ENCODE peak calls at places on chromosome 20, in eight cellular contexts. Q is A549, J is IMR-90, L is tibial nerve, R is heart left ventricle, C is adrenal gland, F is transverse colon, I is Peyer's patch. H is an unnamed sample.

GRCh38 chr20:34299925-34300806 is 3.0 kb downstream of the AHCY start:
- DNase-seq in Q (no peak), J (peak; percentile 44), L (no peak), R (no peak), C (no peak), F (no peak), I (no peak), H (peak; percentile 87)

GRCh38 chr20:43839793-43840199 is 74.9 kb upstream of the TOX2 start:
- DNase-seq in Q (no peak), J (no peak), L (no peak), R (no peak), C (no peak), F (no peak), I (no peak), H (no peak)

GRCh38 chr20:4832469-4832868 is 110.8 kb downstream of the PRND start:
- DNase-seq in Q (no peak), J (no peak), L (no peak), R (no peak), C (no peak), F (no peak), I (no peak), H (no peak)

GRCh38 chr20:10492844-10493243 is 57.7 kb downstream of the SLX4IP start:
- DNase-seq in Q (no peak), J (no peak), L (no peak), R (no peak), C (no peak), F (no peak), I (no peak), H (no peak)

GRCh38 chr20:4108495-4109306 is 93.3 kb upstream of the RNF24 start:
- DNase-seq in Q (peak; percentile 91), J (peak; percentile 88), L (no peak), R (peak; percentile 62), C (peak; percentile 78), F (peak; percentile 63), I (peak; percentile 86), H (peak; percentile 91)

GRCh38 chr20:3082306-3082951 is 2.1 kb downstream of the AVP start:
- DNase-seq in Q (no peak), J (no peak), L (no peak), R (no peak), C (no peak), F (no peak), I (no peak), H (no peak)

GRCh38 chr20:59194023-59194935 is 30.7 kb downstream of the ZNF831 start:
- DNase-seq in Q (no peak), J (no peak), L (no peak), R (no peak), C (no peak), F (no peak), I (no peak), H (no peak)

GRCh38 chr20:1813101-1813529 is 82.1 kb upstream of the SIRPA start:
- DNase-seq in Q (peak; percentile 73), J (peak; percentile 97), L (peak; percentile 32), R (peak; percentile 77), C (peak; percentile 88), F (peak; percentile 35), I (peak; percentile 65), H (peak; percentile 78)

GRCh38 chr20:49985617-49986016 is 2.8 kb downstream of the SNAI1 start:
- DNase-seq in Q (no peak), J (no peak), L (no peak), R (no peak), C (no peak), F (no peak), I (no peak), H (no peak)

GRCh38 chr20:22768266-22768665 is 183.9 kb upstream of the FOXA2 start:
- DNase-seq in Q (no peak), J (no peak), L (no peak), R (no peak), C (no peak), F (no peak), I (no peak), H (no peak)

GRCh38 chr20:22768779-22769178 is 184.4 kb upstream of the FOXA2 start:
- DNase-seq in Q (no peak), J (no peak), L (no peak), R (no peak), C (no peak), F (no peak), I (no peak), H (no peak)

GRCh38 chr20:22757424-22758189 is 173.2 kb upstream of the FOXA2 start:
- DNase-seq in Q (no peak), J (no peak), L (no peak), R (no peak), C (no peak), F (no peak), I (no peak), H (no peak)

GRCh38 chr20:22762576-22763256 is 178.3 kb upstream of the FOXA2 start:
- DNase-seq in Q (no peak), J (no peak), L (no peak), R (no peak), C (no peak), F (no peak), I (no peak), H (no peak)

DNA sequence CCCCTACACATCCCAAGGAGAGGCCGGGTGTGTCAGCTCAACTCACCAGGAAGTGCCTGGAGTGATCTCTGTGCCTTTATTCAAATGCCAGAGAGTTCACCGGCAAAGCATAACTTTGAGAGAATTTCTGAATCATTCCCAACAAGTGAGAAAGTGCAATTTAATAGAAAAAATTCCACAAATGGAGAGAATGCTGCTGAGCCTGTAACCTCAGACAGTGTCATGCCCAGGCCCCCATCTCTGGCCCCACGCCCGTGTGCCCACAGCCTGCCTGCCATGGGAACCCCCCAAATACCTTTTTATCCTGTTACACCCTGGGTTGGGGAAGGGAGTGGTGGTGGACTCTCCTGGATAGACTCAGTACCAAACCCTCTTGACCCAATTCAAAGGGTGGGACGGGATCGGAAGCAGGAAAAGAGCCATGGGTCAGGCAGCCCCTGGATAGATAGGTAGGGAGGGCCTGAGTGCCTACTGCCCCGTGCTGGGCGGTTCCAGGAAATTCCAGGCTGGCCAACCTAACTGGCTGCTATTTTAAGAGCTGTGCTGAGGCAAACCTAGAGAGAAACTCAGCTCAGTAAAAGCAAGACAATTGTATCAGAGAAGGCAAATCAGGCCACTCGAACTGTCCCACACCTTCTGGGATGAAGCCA is 179.0 kb upstream of the FOXA2 start:
- DNase-seq in Q (peak; percentile 55), J (no peak), L (no peak), R (peak; percentile 64), C (no peak), F (no peak), I (no peak), H (no peak)
- TF ChIP-seq POLR2A in Q (no peak), J (no peak), L (no peak), R (no peak), C (no peak), F (no peak), I (no peak), H (no peak)

GRCh38 chr20:21134883-21135493 is 9.1 kb downstream of the KIZ start:
- DNase-seq in Q (no peak), J (no peak), L (no peak), R (no peak), C (no peak), F (no peak), I (no peak), H (peak; percentile 100)
- TF ChIP-seq POLR2A in Q (no peak), J (no peak), L (no peak), R (no peak), C (no peak), F (no peak), I (no peak), H (no peak)

GRCh38 chr20:63693975-63694595 is 2.4 kb upstream of the TNFRSF6B start:
- DNase-seq in Q (no peak), J (no peak), L (no peak), R (no peak), C (no peak), F (no peak), I (no peak), H (no peak)
- TF ChIP-seq POLR2A in Q (no peak), J (no peak), L (no peak), R (no peak), C (no peak), F (no peak), I (no peak), H (peak; percentile 17)

GRCh38 chr20:51960004-51960403 is 157.7 kb upstream of the SALL4 start:
- DNase-seq in Q (no peak), J (no peak), L (no peak), R (no peak), C (no peak), F (no peak), I (no peak), H (no peak)
- TF ChIP-seq POLR2A in Q (no peak), J (no peak), L (no peak), R (no peak), C (no peak), F (no peak), I (no peak), H (no peak)

H was measured in HepG2.